ENCODE peak calls at places on chromosomes 6 and 20, in seven cellular contexts. D is epithelial cell of esophagus, F is cardiac fibroblast, Q is cardiac muscle cell, N is IMR-90, K is OCI-LY7, G is foreskin fibroblast. I is an unnamed sample.

GRCh38 chr6:111483736-111484654 is 977 bp upstream of the REV3L start:
- DNase-seq in K (peak), Q (peak), F (peak), N (peak), G (peak), D (peak), I (no peak)

GRCh38 chr6:84136364-84137050 is 90.9 kb downstream of the CEP162 start:
- DNase-seq in N (peak), Q (no peak), F (no peak), G (no peak), D (no peak), K (no peak), I (no peak)

GRCh38 chr6:35049346-35049745 is 91.8 kb downstream of the TCP11 start:
- DNase-seq in G (no peak), N (no peak), D (no peak), F (no peak), Q (no peak), K (no peak), I (no peak)

GRCh38 chr20:34604980-34605788 is 46.7 kb downstream of the MAP1LC3A start:
- DNase-seq in K (no peak), F (peak), Q (no peak), G (peak), N (peak), D (no peak), I (no peak)

GRCh38 chr20:19903168-19903676 is 113.9 kb upstream of the NAA20 start:
- DNase-seq in K (peak), N (peak), F (peak), D (peak), Q (no peak), G (peak), I (no peak)

GRCh38 chr6:1917628-1918371 is 308.1 kb downstream of the FOXC1 start:
- DNase-seq in F (peak), D (peak), G (peak), Q (no peak), N (peak), K (no peak), I (peak)

GRCh38 chr6:80938131-80938530 is 814.4 kb downstream of the TENT5A start:
- DNase-seq in D (no peak), K (no peak), Q (no peak), G (peak), F (no peak), N (no peak), I (no peak)

GRCh38 chr6:12328701-12329100 is 38.5 kb downstream of the EDN1 start:
- DNase-seq in F (peak), Q (no peak), G (no peak), K (no peak), N (no peak), D (peak), I (no peak)

GRCh38 chr6:39819226-39819625 is 27.1 kb downstream of the DAAM2 start:
- DNase-seq in K (no peak), D (no peak), N (peak), Q (no peak), G (peak), F (peak), I (no peak)

GRCh38 chr6:140415266-140415665 is 1040.8 kb upstream of the CITED2 start:
- DNase-seq in G (no peak), F (no peak), K (no peak), N (no peak), D (no peak), Q (no peak), I (no peak)

GRCh38 chr6:149060300-149060984 is 257.1 kb upstream of the TAB2 start:
- DNase-seq in K (peak), F (peak), N (peak), G (no peak), Q (no peak), D (no peak), I (no peak)

GRCh38 chr6:33410711-33411631 is at the start of gene PHF1:
- DNase-seq in K (no peak), D (peak), N (peak), Q (peak), G (peak), F (peak), I (no peak)

GRCh38 chr20:57476073-57476526 is 48.8 kb downstream of the CTCFL start:
- DNase-seq in K (peak), G (no peak), Q (no peak), N (no peak), D (no peak), F (no peak), I (no peak)

GRCh38 chr6:55886185-55886836 is 10.9 kb upstream of the BMP5 start:
- DNase-seq in F (peak), N (peak), K (no peak), Q (peak), G (peak), D (peak), I (no peak)

GRCh38 chr6:35080016-35080680 is 61.0 kb downstream of the TCP11 start:
- DNase-seq in Q (no peak), N (no peak), F (no peak), G (no peak), K (no peak), D (no peak), I (no peak)

GRCh38 chr6:8066108-8066507 is 1.9 kb upstream of the BLOC1S5 start:
- DNase-seq in K (peak), G (peak), D (no peak), N (no peak), F (no peak), Q (no peak), I (no peak)

GRCh38 chr6:19879663-19880062 is 42.5 kb downstream of the ID4 start:
- DNase-seq in G (no peak), Q (no peak), N (no peak), D (peak), F (no peak), K (no peak), I (peak)

GRCh38 chr6:139540276-139540675 is 165.8 kb upstream of the CITED2 start:
- DNase-seq in N (peak), D (peak), Q (no peak), F (peak), K (no peak), G (peak), I (no peak)

GRCh38 chr6:1608222-1608975 is 1.3 kb upstream of the FOXC1 start:
- DNase-seq in F (no peak), D (no peak), K (no peak), N (no peak), G (peak), Q (no peak), I (no peak)

GRCh38 chr20:54123587-54124180 is 50.1 kb downstream of the CYP24A1 start:
- DNase-seq in N (peak), G (peak), F (peak), Q (peak), K (no peak), D (peak), I (peak)

GRCh38 chr6:100296810-100297544 is 167.7 kb downstream of the SIM1 start:
- DNase-seq in F (peak), N (peak), Q (no peak), D (peak), K (no peak), G (peak), I (peak)

GRCh38 chr20:35742741-35743523 is 872 bp upstream of the RBM39 start:
- DNase-seq in F (peak), D (no peak), Q (peak), K (peak), G (no peak), N (no peak), I (no peak)

GRCh38 chr6:119749341-119749740 is 399.8 kb upstream of the MAN1A1 start:
- DNase-seq in Q (no peak), D (no peak), F (no peak), N (no peak), G (peak), K (peak), I (no peak)

GRCh38 chr20:8401491-8401890 is 269.4 kb downstream of the PLCB1 start:
- DNase-seq in N (peak), K (no peak), G (peak), F (peak), D (no peak), Q (no peak), I (no peak)

GRCh38 chr6:14458669-14459266 is 341.2 kb downstream of the CD83 start:
- DNase-seq in Q (no peak), F (peak), N (peak), D (peak), G (peak), K (no peak), I (no peak)

GRCh38 chr20:32706486-32706885 is 32.7 kb upstream of the C20orf203 start:
- DNase-seq in N (no peak), F (no peak), Q (no peak), D (no peak), K (no peak), G (no peak), I (no peak)

GRCh38 chr6:109782401-109783046 is 91.4 kb downstream of the FIG4 start:
- DNase-seq in G (no peak), Q (no peak), F (no peak), D (no peak), N (peak), K (no peak), I (no peak)

GRCh38 chr6:104896914-104897313 is 37.2 kb upstream of the HACE1 start:
- DNase-seq in K (no peak), G (peak), Q (no peak), D (peak), F (peak), N (no peak), I (no peak)

GRCh38 chr6:160260283-160261119 is 1.9 kb upstream of the SLC22A2 start:
- DNase-seq in N (no peak), D (peak), G (no peak), K (no peak), F (peak), Q (no peak), I (no peak)

GRCh38 chr6:7631466-7631865 is 41.5 kb downstream of the SNRNP48 start:
- DNase-seq in Q (no peak), N (no peak), K (no peak), G (peak), D (no peak), F (no peak), I (no peak)

GRCh38 chr20:7516631-7517051 is 423.6 kb downstream of the HAO1 start:
- DNase-seq in D (no peak), K (no peak), G (peak), Q (no peak), N (no peak), F (no peak), I (no peak)

GRCh38 chr6:101605874-101606273 is 212.4 kb downstream of the GRIK2 start:
- DNase-seq in N (peak), D (peak), Q (no peak), G (no peak), K (no peak), F (no peak), I (no peak)

GRCh38 chr6:102701019-102701418 is 1307.5 kb downstream of the GRIK2 start:
- DNase-seq in D (no peak), N (no peak), K (no peak), F (no peak), G (no peak), Q (no peak), I (no peak)

GRCh38 chr6:44267252-44267651 is 1.9 kb upstream of the NFKBIE start:
- DNase-seq in G (peak), Q (no peak), K (no peak), N (no peak), D (no peak), F (no peak), I (no peak)

GRCh38 chr20:35953411-35954199 is 697 bp downstream of the SCAND1 start:
- DNase-seq in D (peak), N (peak), F (peak), K (peak), Q (peak), G (peak), I (no peak)

GRCh38 chr6:139262519-139263300 is 29.1 kb downstream of the TXLNB start:
- DNase-seq in K (peak), G (no peak), N (peak), D (peak), Q (no peak), F (no peak), I (no peak)

DNA sequence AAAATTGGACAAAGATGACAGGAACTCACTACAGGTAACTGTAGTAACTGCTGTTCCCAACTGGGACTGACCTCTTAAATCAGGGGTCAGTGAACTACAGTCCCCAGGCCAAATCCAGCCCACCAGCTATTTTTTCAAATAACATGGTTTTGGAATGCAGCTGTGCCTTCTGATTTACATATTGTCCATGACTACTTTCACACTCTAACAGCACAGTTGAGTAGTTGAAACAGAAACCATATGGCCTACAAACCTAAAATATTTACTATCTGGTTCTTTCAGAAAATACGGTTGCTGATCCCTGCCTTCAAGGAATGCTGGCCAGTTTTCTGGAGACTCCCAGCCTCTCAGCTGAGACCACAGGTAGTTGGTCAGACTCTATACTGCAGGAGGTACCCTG is 196.9 kb upstream of the PRND start:
- DNase-seq in D (no peak), Q (no peak), N (no peak), G (no peak), K (no peak), F (no peak), I (no peak)
- TF ChIP-seq CTCF in D (no peak), Q (no peak), N (no peak), G (no peak), K (no peak), F (no peak), I (no peak)

GRCh38 chr6:157239148-157239547 is 84.2 kb downstream of the TMEM242 start:
- DNase-seq in N (no peak), Q (no peak), F (no peak), D (no peak), K (no peak), G (no peak), I (no peak)
- H3K4me3 ChIP-seq in N (no peak), Q (no peak), F (no peak), D (no peak), K (no peak), G (no peak), I (no peak)

GRCh38 chr6:53070808-53071207 is 5.6 kb downstream of the FBXO9 start:
- DNase-seq in D (no peak), F (no peak), Q (peak), G (no peak), N (no peak), K (no peak), I (no peak)
- TF ChIP-seq CTCF in D (no peak), F (no peak), Q (peak), G (no peak), N (peak), K (peak), I (peak)

GRCh38 chr6:36843169-36843568 is 3.9 kb upstream of the CPNE5 start:
- DNase-seq in F (no peak), Q (no peak), N (no peak), K (no peak), D (no peak), G (no peak), I (no peak)
- H3K4me3 ChIP-seq in F (no peak), Q (no peak), N (no peak), K (no peak), D (no peak), G (no peak), I (no peak)

DNA sequence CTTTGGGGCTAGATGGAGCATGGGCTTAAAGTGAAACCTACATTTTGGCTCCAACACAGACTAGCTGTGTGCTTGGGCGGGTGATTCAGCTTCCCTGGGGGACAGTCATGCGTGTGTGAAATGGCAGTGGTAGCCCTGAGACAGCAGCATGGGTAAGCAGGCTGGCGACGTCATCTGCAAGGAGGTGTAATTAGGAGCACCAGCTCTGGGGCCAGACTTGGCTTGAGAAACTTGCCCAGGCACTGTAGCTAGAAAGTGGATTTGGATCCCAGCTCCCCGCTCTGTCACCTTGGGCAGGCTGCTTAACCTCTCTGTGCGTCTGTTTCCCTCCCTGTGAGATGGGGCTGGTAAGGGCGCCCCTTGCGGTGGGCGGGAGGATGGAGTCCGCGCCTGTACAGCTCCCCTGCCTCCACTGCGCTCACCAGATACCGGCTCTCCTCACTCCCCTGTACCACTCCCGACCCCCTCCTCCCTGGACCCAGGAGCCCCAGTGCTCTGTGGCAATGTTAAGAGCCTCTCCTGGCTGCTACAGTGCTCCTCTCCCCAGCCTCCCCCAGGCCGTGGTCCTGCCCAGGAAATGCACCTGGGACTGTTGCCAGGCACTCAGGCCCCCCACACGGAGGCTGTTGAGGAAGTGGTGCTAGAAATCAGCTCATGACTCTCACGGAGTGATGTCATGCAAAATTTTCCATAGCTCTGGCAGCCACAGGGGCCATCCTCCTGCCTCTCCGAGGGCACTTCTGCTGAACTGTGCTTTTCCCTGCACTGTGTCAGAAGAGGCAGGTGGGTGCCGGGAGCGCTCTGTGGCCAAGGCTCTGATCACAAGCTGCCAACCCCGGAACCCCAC is 44.6 kb downstream of the SYNJ2 start:
- DNase-seq in N (peak), D (peak), Q (peak), K (peak), G (peak), F (peak), I (no peak)
- TF ChIP-seq CTCF in N (peak), D (peak), Q (peak), K (peak), G (peak), F (peak), I (peak)